ENCODE peak calls at places on chromosomes 1 and 21, in nine cellular contexts. G is HL-60, Q is PC-3, V is neural progenitor cell, B is vagina, O is left lung, Z is prostate gland, S is astrocyte of the spinal cord, A is fibroblast of lung. M is an unnamed sample.

GRCh38 chr1:32925360-32926142 is 24.4 kb upstream of the TMEM54 start:
- DNase-seq in A (peak), Q (no peak), V (peak), S (peak), Z (no peak), B (no peak), G (no peak), O (no peak), M (no peak)

GRCh38 chr1:53586765-53587164 is 127.6 kb downstream of the DMRTB1 start:
- DNase-seq in Z (no peak), B (no peak), O (no peak), G (no peak), Q (no peak), V (peak), S (no peak), A (no peak), M (no peak)

GRCh38 chr1:110112143-110112542 is at the start of gene UBL4B:
- DNase-seq in S (no peak), Z (no peak), Q (no peak), V (no peak), B (no peak), G (no peak), A (no peak), O (no peak), M (no peak)

GRCh38 chr1:193060938-193061337 is 1.5 kb downstream of the RO60 start:
- DNase-seq in Z (no peak), Q (no peak), O (no peak), G (peak), V (no peak), S (peak), B (no peak), A (peak), M (no peak)

GRCh38 chr1:60569189-60569588 is 495.6 kb upstream of the C1orf87 start:
- DNase-seq in B (no peak), O (no peak), Q (peak), G (no peak), A (no peak), Z (no peak), S (no peak), V (no peak), M (no peak)

GRCh38 chr21:42102946-42103345 is 31.8 kb downstream of the UMODL1 start:
- DNase-seq in Q (no peak), V (no peak), G (no peak), Z (no peak), B (no peak), A (no peak), S (no peak), O (no peak), M (no peak)

GRCh38 chr1:118339431-118340146 is 154.6 kb upstream of the SPAG17 start:
- DNase-seq in G (no peak), S (no peak), V (no peak), Z (no peak), Q (peak), A (no peak), B (no peak), O (no peak), M (no peak)

GRCh38 chr1:23868848-23869450 is 859 bp upstream of the FUCA1 start:
- DNase-seq in V (no peak), B (no peak), S (no peak), G (peak), Q (no peak), Z (no peak), O (no peak), A (no peak), M (no peak)

GRCh38 chr1:26728645-26729044 is 32.8 kb downstream of the ARID1A start:
- DNase-seq in A (no peak), Q (peak), Z (peak), O (no peak), G (no peak), S (no peak), B (no peak), V (no peak), M (no peak)

GRCh38 chr21:14947613-14948160 is 117.1 kb downstream of the NRIP1 start:
- DNase-seq in V (no peak), S (no peak), O (no peak), Q (no peak), B (no peak), Z (no peak), G (no peak), A (no peak), M (no peak)

GRCh38 chr1:111592389-111593361 is 26.9 kb upstream of the RAP1A start:
- DNase-seq in A (peak), B (no peak), O (peak), Q (peak), V (peak), G (no peak), Z (peak), S (peak), M (peak)

GRCh38 chr1:76443217-76443616 is 368.7 kb downstream of the ST6GALNAC3 start:
- DNase-seq in V (no peak), O (no peak), Z (no peak), B (no peak), G (no peak), S (no peak), Q (no peak), A (no peak), M (no peak)

GRCh38 chr1:100141192-100141591 is 8.2 kb downstream of the TRMT13 start:
- DNase-seq in B (no peak), Z (no peak), S (no peak), V (no peak), Q (no peak), A (no peak), O (no peak), G (no peak), M (no peak)

GRCh38 chr1:228166170-228166936 is 749 bp downstream of the IBA57 start:
- DNase-seq in A (peak), Z (peak), B (no peak), O (peak), S (peak), G (peak), Q (peak), V (peak), M (peak)

GRCh38 chr1:113390871-113391642 is 742 bp downstream of the MAGI3 start:
- DNase-seq in Z (peak), V (peak), G (peak), A (peak), B (peak), Q (peak), O (peak), S (no peak), M (no peak)

GRCh38 chr1:35287807-35288640 is 19.5 kb downstream of the ZMYM4 start:
- DNase-seq in O (no peak), Q (peak), G (no peak), B (no peak), V (no peak), S (peak), A (peak), Z (no peak), M (no peak)

GRCh38 chr1:86981482-86982311 is 67.3 kb downstream of the HS2ST1 start:
- DNase-seq in G (no peak), Z (no peak), S (no peak), V (no peak), B (no peak), Q (no peak), O (no peak), A (no peak), M (no peak)

GRCh38 chr21:16159971-16160350 is 430.2 kb downstream of the USP25 start:
- DNase-seq in Q (no peak), A (no peak), O (no peak), B (no peak), G (no peak), Z (no peak), S (no peak), V (no peak), M (no peak)

GRCh38 chr1:31897534-31898100 is 40.6 kb downstream of the PTP4A2 start:
- DNase-seq in Z (peak), V (no peak), B (no peak), Q (peak), O (no peak), G (no peak), S (no peak), A (no peak), M (no peak)

GRCh38 chr1:169133228-169133576 is 26.7 kb downstream of the ATP1B1 start:
- DNase-seq in S (no peak), G (no peak), Q (no peak), O (no peak), Z (no peak), B (no peak), V (no peak), A (no peak), M (no peak)

GRCh38 chr1:25613091-25613490 is 3.5 kb upstream of the MAN1C1 start:
- DNase-seq in Q (no peak), V (no peak), S (no peak), G (no peak), A (no peak), Z (no peak), O (no peak), B (no peak), M (no peak)

GRCh38 chr1:99441234-99442095 is 177.2 kb downstream of the PLPPR4 start:
- DNase-seq in Q (peak), O (no peak), V (no peak), S (peak), G (no peak), B (no peak), A (peak), Z (no peak), M (no peak)

GRCh38 chr1:229363723-229364122 is 20.9 kb upstream of the CCSAP start:
- DNase-seq in Q (no peak), S (peak), G (no peak), Z (no peak), B (peak), A (no peak), V (peak), O (no peak), M (no peak)

GRCh38 chr1:234125283-234125682 is 220.8 kb downstream of the SLC35F3 start:
- DNase-seq in Z (no peak), G (peak), A (peak), O (no peak), V (peak), Q (peak), S (peak), B (no peak), M (no peak)

GRCh38 chr1:21324368-21325137 is 34.3 kb upstream of the ECE1 start:
- DNase-seq in A (peak), S (peak), V (no peak), O (peak), Q (peak), G (peak), B (no peak), Z (peak), M (no peak)

GRCh38 chr1:160799641-160800040 is 3.7 kb downstream of the LY9 start:
- DNase-seq in Q (no peak), Z (no peak), B (no peak), G (no peak), S (no peak), O (no peak), A (no peak), V (no peak), M (no peak)
- H3K4me3 ChIP-seq in Q (no peak), Z (no peak), B (no peak), G (no peak), S (no peak), O (no peak), A (no peak), V (no peak), M (no peak)

GRCh38 chr1:44784094-44785026 is 3.6 kb downstream of the BEST4 start:
- DNase-seq in A (no peak), Z (no peak), B (no peak), Q (no peak), V (peak), O (peak), G (no peak), S (no peak), M (no peak)

GRCh38 chr1:44785501-44786137 is 2.4 kb downstream of the BEST4 start:
- DNase-seq in A (no peak), Z (no peak), O (peak), Q (no peak), V (no peak), G (no peak), S (no peak), B (no peak), M (no peak)

GRCh38 chr1:44783697-44784093 is 4.3 kb downstream of the BEST4 start:
- DNase-seq in Z (peak), G (no peak), A (no peak), Q (no peak), O (no peak), S (no peak), B (no peak), V (no peak), M (no peak)

GRCh38 chr1:44786138-44786840 is 1.7 kb downstream of the BEST4 start:
- DNase-seq in Z (peak), G (peak), S (peak), A (peak), O (peak), Q (peak), B (no peak), V (peak), M (no peak)

GRCh38 chr1:44785027-44785376 is 3.0 kb downstream of the BEST4 start:
- DNase-seq in V (no peak), A (no peak), B (no peak), Q (no peak), O (peak), G (no peak), Z (no peak), S (no peak), M (no peak)
- TF ChIP-seq CTCF in V (no peak), A (no peak), B (no peak), Q (no peak), O (no peak), G (no peak), Z (no peak), S (no peak), M (no peak)

GRCh38 chr1:66437136-66437401 is 96.9 kb upstream of the SGIP1 start:
- DNase-seq in B (no peak), S (no peak), A (no peak), Q (no peak), O (no peak), G (no peak), Z (no peak), V (no peak), M (no peak)

GRCh38 chr1:66438062-66438970 is 95.6 kb upstream of the SGIP1 start:
- DNase-seq in Z (no peak), A (no peak), B (no peak), S (no peak), Q (peak), G (peak), V (no peak), O (no peak), M (no peak)

GRCh38 chr1:66434096-66434495 is 99.9 kb upstream of the SGIP1 start:
- DNase-seq in Z (no peak), V (no peak), G (no peak), S (peak), B (no peak), A (no peak), Q (peak), O (no peak), M (no peak)

GRCh38 chr1:66435541-66435940 is 98.4 kb upstream of the SGIP1 start:
- DNase-seq in Q (no peak), V (no peak), A (no peak), O (no peak), G (no peak), Z (no peak), S (no peak), B (no peak), M (no peak)

GRCh38 chr1:66436378-66437135 is 97.4 kb upstream of the SGIP1 start:
- DNase-seq in V (no peak), B (no peak), Z (no peak), A (peak), Q (peak), G (peak), O (no peak), S (peak), M (no peak)
- H3K4me3 ChIP-seq in V (no peak), B (no peak), Z (no peak), A (no peak), Q (no peak), G (no peak), O (no peak), S (no peak), M (no peak)

GRCh38 chr21:25929859-25930520 is 195.2 kb downstream of the GABPA start:
- DNase-seq in V (peak), B (no peak), G (no peak), Z (no peak), Q (no peak), A (peak), O (no peak), S (peak), M (peak)
- TF ChIP-seq CTCF in V (peak), B (no peak), G (no peak), Z (no peak), Q (no peak), A (no peak), O (no peak), S (peak), M (peak)

DNA sequence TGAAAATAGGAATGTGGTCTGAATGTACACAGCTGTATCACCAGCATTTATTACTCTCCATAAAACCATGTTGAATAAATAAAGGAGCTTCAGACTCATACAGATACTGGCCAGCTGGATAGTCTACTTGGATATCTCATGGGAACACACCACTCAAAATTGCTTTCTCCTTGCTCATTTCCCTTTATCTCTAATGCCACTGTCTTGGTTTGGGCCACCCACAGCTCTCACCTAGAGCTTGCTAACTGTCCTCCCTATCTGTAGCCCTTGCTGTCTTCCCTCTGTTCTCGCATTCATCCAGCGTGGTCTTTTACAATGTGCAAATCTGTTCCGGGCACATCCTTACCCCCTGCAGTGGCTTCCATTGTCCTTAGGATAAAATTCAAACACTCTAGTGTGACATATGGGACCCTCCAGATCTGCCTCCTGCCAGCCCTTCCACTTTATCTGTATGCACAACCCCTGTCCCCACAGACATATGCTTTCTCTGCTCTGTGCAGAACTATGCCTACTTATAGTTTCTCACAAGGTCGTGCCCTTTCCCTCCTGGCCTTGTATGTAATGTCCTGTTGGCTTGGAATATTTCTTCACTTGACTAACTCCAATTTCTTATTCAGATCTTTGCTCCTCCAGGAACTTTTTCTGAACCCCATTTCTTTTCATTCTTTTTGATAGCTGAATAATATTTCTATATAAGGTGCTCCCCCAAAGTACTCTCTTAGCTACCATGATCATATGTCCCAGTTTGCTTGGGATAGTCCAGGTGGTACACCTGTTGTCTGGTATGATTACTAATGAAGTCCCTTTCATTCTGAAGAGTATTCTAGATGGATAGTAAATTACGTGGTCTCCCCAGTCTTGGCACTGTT is 2.9 kb downstream of the FLVCR1 start:
- DNase-seq in B (no peak), G (no peak), S (peak), A (peak), V (peak), Z (no peak), O (no peak), Q (peak), M (no peak)
- H3K4me3 ChIP-seq in B (no peak), G (no peak), S (no peak), A (no peak), V (peak), Z (no peak), O (no peak), Q (peak), M (peak)

GRCh38 chr1:207459008-207459407 is 4.9 kb downstream of the CR2 start:
- DNase-seq in Q (no peak), S (no peak), Z (no peak), V (no peak), O (no peak), B (no peak), G (no peak), A (no peak), M (no peak)
- TF ChIP-seq CTCF in Q (no peak), S (no peak), Z (no peak), V (no peak), O (no peak), B (no peak), G (no peak), A (no peak), M (no peak)

M was measured in dorsolateral prefrontal cortex.